ENCODE peak calls at places on chromosomes 7 and 10, in nine cellular contexts. Q is ACHN; W is mesenteric fat pad; J is activated CD4-positive, CD25-positive, alpha-beta regulatory T cell treated with anti-CD3 and anti-CD28 coated beads, Interleukin-2, amount 50 U/mL, for 72 hours; G is NCI-H446; R is lung; P is GM03348; L is nephron progenitor cell; M is activated CD8-positive, alpha-beta memory T cell treated with anti-CD3 and anti-CD28 coated beads, Interleukin-2, amount 10 ng/mL, durations not matched to agents 7 days and 5 days. F is an unnamed sample.

GRCh38 chr7:48045205-48045765 is 9.9 kb downstream of the C7orf57 start:
- DNase-seq in Q (no peak), W (no peak), J (no peak), G (no peak), R (no peak), P (no peak), L (no peak), M (no peak), F (no peak)

GRCh38 chr7:6252748-6253147 is 19.7 kb downstream of the CYTH3 start:
- DNase-seq in Q (no peak), W (no peak), J (no peak), G (no peak), R (no peak), P (peak), L (no peak), M (no peak), F (no peak)

GRCh38 chr10:67802767-67803538 is 35.0 kb downstream of the DNAJC12 start:
- DNase-seq in Q (no peak), W (no peak), J (no peak), G (no peak), R (no peak), P (no peak), L (no peak), M (no peak), F (no peak)

GRCh38 chr7:65239707-65240352 is 133.8 kb upstream of the ZNF92 start:
- DNase-seq in Q (peak), W (peak), J (no peak), G (no peak), R (peak), P (peak), L (peak), M (no peak), F (peak)

GRCh38 chr10:101565936-101566332 is 22.1 kb downstream of the POLL start:
- DNase-seq in Q (no peak), W (peak), J (no peak), G (no peak), R (no peak), P (no peak), L (no peak), M (no peak), F (no peak)

GRCh38 chr10:67473850-67474633 is 222.0 kb downstream of the CTNNA3 start:
- DNase-seq in Q (no peak), W (no peak), J (no peak), G (no peak), R (no peak), P (no peak), L (no peak), M (no peak), F (no peak)

GRCh38 chr7:11846311-11846710 is 14.3 kb upstream of the THSD7A start:
- DNase-seq in Q (no peak), W (no peak), J (no peak), G (peak), R (no peak), P (no peak), L (no peak), M (no peak), F (no peak)

GRCh38 chr10:113326160-113327111 is 226.4 kb upstream of the HABP2 start:
- DNase-seq in Q (peak), W (no peak), J (no peak), G (no peak), R (no peak), P (peak), L (no peak), M (peak), F (no peak)

GRCh38 chr10:102396251-102396650 is 746 bp downstream of the NFKB2 start:
- DNase-seq in Q (no peak), W (no peak), J (no peak), G (no peak), R (no peak), P (no peak), L (no peak), M (no peak), F (no peak)

GRCh38 chr10:79586933-79587332 is 23.8 kb upstream of the SFTPA1 start:
- DNase-seq in Q (no peak), W (no peak), J (no peak), G (no peak), R (no peak), P (no peak), L (no peak), M (no peak), F (no peak)

GRCh38 chr7:50633414-50633710 is 68.2 kb upstream of the DDC start:
- DNase-seq in Q (no peak), W (no peak), J (no peak), G (no peak), R (no peak), P (no peak), L (no peak), M (no peak), F (no peak)

GRCh38 chr7:73988197-73988596 is 39.8 kb upstream of the ELN start:
- DNase-seq in Q (no peak), W (no peak), J (no peak), G (no peak), R (no peak), P (no peak), L (no peak), M (no peak), F (no peak)

GRCh38 chr7:116222501-116222900 is 12.2 kb downstream of the TES start:
- DNase-seq in Q (no peak), W (no peak), J (no peak), G (no peak), R (no peak), P (no peak), L (no peak), M (no peak), F (no peak)

GRCh38 chr7:5423844-5424688 is 432 bp upstream of the TNRC18 start:
- DNase-seq in Q (peak), W (no peak), J (no peak), G (peak), R (peak), P (peak), L (peak), M (peak), F (peak)

GRCh38 chr10:24891823-24892222 is 60.6 kb downstream of the PRTFDC1 start:
- DNase-seq in Q (no peak), W (no peak), J (no peak), G (peak), R (no peak), P (no peak), L (no peak), M (no peak), F (peak)

GRCh38 chr10:114453576-114453975 is 49.3 kb upstream of the AFAP1L2 start:
- DNase-seq in Q (no peak), W (no peak), J (no peak), G (no peak), R (no peak), P (no peak), L (no peak), M (no peak), F (no peak)

GRCh38 chr10:6386960-6387359 is 184.2 kb downstream of the PFKFB3 start:
- DNase-seq in Q (no peak), W (no peak), J (no peak), G (no peak), R (no peak), P (no peak), L (no peak), M (no peak), F (no peak)

GRCh38 chr10:104057717-104058116 is 28.0 kb downstream of the COL17A1 start:
- DNase-seq in Q (no peak), W (no peak), J (no peak), G (no peak), R (no peak), P (no peak), L (no peak), M (no peak), F (no peak)

GRCh38 chr10:129531969-129532660 is 65.1 kb downstream of the MGMT start:
- DNase-seq in Q (peak), W (no peak), J (no peak), G (no peak), R (no peak), P (no peak), L (no peak), M (no peak), F (no peak)